ENCODE peak calls at places on chromosomes 3 and 15, in four cellular contexts. One of them, this sample, is unnamed.

GRCh38 chr3:114714237-114714636 is 420.4 kb downstream of the TIGIT start:
- DNase-seq in CD8-positive, alpha-beta T cell: no peak
- DNase-seq in brain microvascular endothelial cell: no peak
- DNase-seq in astrocyte of the spinal cord: no peak
- DNase-seq in this sample: no peak

GRCh38 chr15:101676965-101677364 is 24.8 kb upstream of the TM2D3 start:
- DNase-seq in CD8-positive, alpha-beta T cell: no peak
- DNase-seq in brain microvascular endothelial cell: no peak
- DNase-seq in astrocyte of the spinal cord: peak
- DNase-seq in this sample: no peak

GRCh38 chr3:123130079-123130726 is 63.4 kb downstream of the PDIA5 start:
- DNase-seq in CD8-positive, alpha-beta T cell: no peak
- DNase-seq in brain microvascular endothelial cell: no peak
- DNase-seq in astrocyte of the spinal cord: no peak
- DNase-seq in this sample: no peak

GRCh38 chr3:38115645-38116427 is 21.1 kb downstream of the ACAA1 start:
- DNase-seq in CD8-positive, alpha-beta T cell: no peak
- DNase-seq in brain microvascular endothelial cell: no peak
- DNase-seq in astrocyte of the spinal cord: no peak
- DNase-seq in this sample: no peak

GRCh38 chr3:53721187-53721946 is 124.9 kb downstream of the CHDH start:
- DNase-seq in CD8-positive, alpha-beta T cell: no peak
- DNase-seq in brain microvascular endothelial cell: peak
- DNase-seq in astrocyte of the spinal cord: peak
- DNase-seq in this sample: no peak

GRCh38 chr3:24128195-24129005 is 183.3 kb downstream of the NR1D2 start:
- DNase-seq in CD8-positive, alpha-beta T cell: no peak
- DNase-seq in brain microvascular endothelial cell: no peak
- DNase-seq in astrocyte of the spinal cord: peak
- DNase-seq in this sample: no peak

GRCh38 chr15:89127054-89127702 is 38.9 kb downstream of the ABHD2 start:
- DNase-seq in CD8-positive, alpha-beta T cell: no peak
- DNase-seq in brain microvascular endothelial cell: no peak
- DNase-seq in astrocyte of the spinal cord: no peak
- DNase-seq in this sample: no peak

GRCh38 chr3:9514956-9515355 is 38.7 kb downstream of the LHFPL4 start:
- DNase-seq in CD8-positive, alpha-beta T cell: no peak
- DNase-seq in brain microvascular endothelial cell: no peak
- DNase-seq in astrocyte of the spinal cord: no peak
- DNase-seq in this sample: no peak

DNA sequence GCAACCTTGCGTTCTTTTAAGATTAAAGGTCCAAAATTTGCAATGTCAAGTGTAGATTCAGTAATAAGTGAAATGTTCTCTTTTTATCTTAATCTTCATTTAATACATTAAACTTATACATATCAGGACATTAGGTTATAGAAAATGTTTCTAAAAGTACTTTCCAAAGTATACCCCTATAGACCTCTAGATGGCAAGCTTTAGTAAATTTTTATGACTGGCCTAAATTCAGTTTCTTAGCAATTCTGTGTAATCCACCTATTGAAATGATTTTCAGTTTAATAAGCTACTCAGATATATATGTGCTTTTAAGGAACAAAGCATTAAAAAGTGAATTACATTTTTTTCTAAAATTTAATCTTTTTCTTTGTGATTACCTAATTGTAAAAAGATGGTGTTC is 342.2 kb downstream of the GBE1 start:
- DNase-seq in CD8-positive, alpha-beta T cell: no peak
- DNase-seq in brain microvascular endothelial cell: no peak
- DNase-seq in astrocyte of the spinal cord: peak
- DNase-seq in this sample: no peak
- TF ChIP-seq CTCF in CD8-positive, alpha-beta T cell: no peak
- TF ChIP-seq CTCF in brain microvascular endothelial cell: peak
- TF ChIP-seq CTCF in astrocyte of the spinal cord: peak
- TF ChIP-seq CTCF in this sample: no peak

GRCh38 chr3:84318273-84318809 is 640.4 kb upstream of the CADM2 start:
- DNase-seq in CD8-positive, alpha-beta T cell: no peak
- DNase-seq in brain microvascular endothelial cell: no peak
- DNase-seq in astrocyte of the spinal cord: peak
- DNase-seq in this sample: no peak
- TF ChIP-seq CTCF in CD8-positive, alpha-beta T cell: no peak
- TF ChIP-seq CTCF in brain microvascular endothelial cell: no peak
- TF ChIP-seq CTCF in astrocyte of the spinal cord: no peak
- TF ChIP-seq CTCF in this sample: no peak

GRCh38 chr3:52509753-52510328 is 14.7 kb downstream of the STAB1 start:
- DNase-seq in CD8-positive, alpha-beta T cell: no peak
- DNase-seq in brain microvascular endothelial cell: no peak
- DNase-seq in astrocyte of the spinal cord: no peak
- DNase-seq in this sample: no peak
- TF ChIP-seq CTCF in CD8-positive, alpha-beta T cell: no peak
- TF ChIP-seq CTCF in brain microvascular endothelial cell: no peak
- TF ChIP-seq CTCF in astrocyte of the spinal cord: no peak
- TF ChIP-seq CTCF in this sample: no peak

GRCh38 chr3:42517143-42517542 is 14.7 kb downstream of the VIPR1 start:
- DNase-seq in CD8-positive, alpha-beta T cell: no peak
- DNase-seq in brain microvascular endothelial cell: no peak
- DNase-seq in astrocyte of the spinal cord: no peak
- DNase-seq in this sample: no peak

GRCh38 chr3:42519568-42519962 is 17.1 kb downstream of the VIPR1 start:
- DNase-seq in CD8-positive, alpha-beta T cell: no peak
- DNase-seq in brain microvascular endothelial cell: no peak
- DNase-seq in astrocyte of the spinal cord: no peak
- DNase-seq in this sample: no peak

GRCh38 chr3:42520336-42520735 is 17.9 kb downstream of the VIPR1 start:
- DNase-seq in CD8-positive, alpha-beta T cell: no peak
- DNase-seq in brain microvascular endothelial cell: no peak
- DNase-seq in astrocyte of the spinal cord: no peak
- DNase-seq in this sample: no peak

GRCh38 chr3:42520906-42521305 is 18.5 kb downstream of the VIPR1 start:
- DNase-seq in CD8-positive, alpha-beta T cell: no peak
- DNase-seq in brain microvascular endothelial cell: no peak
- DNase-seq in astrocyte of the spinal cord: no peak
- DNase-seq in this sample: no peak

DNA sequence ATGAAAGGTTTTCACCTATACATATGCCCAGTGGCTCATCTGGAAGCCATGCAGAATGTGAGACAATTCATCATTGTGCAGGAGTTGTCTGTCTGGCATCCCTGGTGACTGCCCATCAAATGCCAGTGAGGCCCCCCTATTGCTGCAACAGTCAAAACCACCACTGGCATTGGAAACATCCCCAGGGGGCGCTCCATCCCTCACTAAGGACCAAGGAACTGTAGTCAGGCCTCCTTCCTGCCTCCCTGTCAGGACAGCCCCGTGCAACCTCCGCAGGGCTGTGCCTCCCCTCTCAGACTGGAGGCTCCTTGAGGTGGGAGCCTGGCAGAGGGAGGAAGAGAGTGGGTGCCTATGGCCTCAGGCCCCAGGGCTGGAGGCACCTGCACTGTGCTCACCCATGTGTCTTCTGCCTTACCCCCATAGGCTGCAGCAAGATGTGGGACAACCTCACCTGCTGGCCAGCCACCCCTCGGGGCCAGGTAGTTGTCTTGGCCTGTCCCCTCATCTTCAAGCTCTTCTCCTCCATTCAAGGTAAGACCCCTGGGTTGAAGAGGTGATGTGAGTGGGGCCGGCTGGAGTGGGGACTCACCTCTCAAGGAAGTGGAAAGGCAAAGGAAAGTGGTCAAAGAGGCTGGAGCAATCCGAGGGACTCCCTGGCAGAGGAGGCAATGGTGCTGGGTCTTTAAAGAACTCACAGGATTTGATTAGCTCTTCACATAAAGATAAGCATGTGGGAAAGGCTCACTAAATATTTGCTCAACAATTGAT is 16.5 kb downstream of the VIPR1 start:
- DNase-seq in CD8-positive, alpha-beta T cell: peak
- DNase-seq in brain microvascular endothelial cell: no peak
- DNase-seq in astrocyte of the spinal cord: no peak
- DNase-seq in this sample: no peak
- TF ChIP-seq CTCF in CD8-positive, alpha-beta T cell: peak
- TF ChIP-seq CTCF in brain microvascular endothelial cell: peak
- TF ChIP-seq CTCF in astrocyte of the spinal cord: peak
- TF ChIP-seq CTCF in this sample: no peak

DNA sequence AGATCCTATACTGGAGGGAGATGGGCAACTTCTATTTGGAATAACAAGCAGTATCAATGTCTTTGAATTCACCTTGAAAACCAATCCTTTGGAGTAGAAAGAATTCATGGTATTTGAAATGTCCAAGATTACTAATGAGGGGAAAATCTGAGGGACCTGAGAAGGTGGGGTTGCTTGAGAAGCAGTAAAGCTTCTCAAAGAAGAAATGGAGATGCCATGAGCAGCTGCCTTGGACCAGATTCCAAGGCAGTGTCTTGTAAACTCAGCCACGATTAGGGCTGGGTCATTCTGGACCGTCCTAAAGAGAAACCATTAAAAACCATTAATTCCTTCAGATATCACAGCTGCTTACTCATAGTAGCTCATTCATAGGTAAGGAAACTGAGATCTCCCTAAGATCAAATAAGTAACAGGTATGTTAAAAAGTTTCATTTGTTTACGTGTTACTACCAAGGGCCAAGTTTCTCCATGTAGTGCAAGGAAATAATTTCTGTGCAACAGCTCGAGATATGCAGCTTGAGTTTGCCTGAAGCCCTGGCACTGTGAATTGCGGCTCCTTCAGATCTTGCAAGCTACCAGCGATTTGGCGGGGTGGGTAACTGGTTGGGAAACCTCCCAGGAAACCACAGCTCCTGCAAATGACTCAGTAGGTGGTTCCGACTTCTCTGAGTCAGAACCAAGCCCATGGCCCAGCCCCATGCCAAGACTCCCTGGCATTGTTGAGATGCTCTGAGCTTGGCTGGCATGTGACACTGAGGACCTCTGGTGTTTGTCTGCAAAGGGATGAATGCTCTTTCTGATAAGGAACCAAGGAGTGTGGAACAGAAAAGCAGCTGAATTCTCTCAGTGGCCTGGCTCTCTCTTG is 296.8 kb downstream of the RORA start:
- DNase-seq in CD8-positive, alpha-beta T cell: peak
- DNase-seq in brain microvascular endothelial cell: no peak
- DNase-seq in astrocyte of the spinal cord: peak
- DNase-seq in this sample: no peak
- TF ChIP-seq CTCF in CD8-positive, alpha-beta T cell: no peak
- TF ChIP-seq CTCF in brain microvascular endothelial cell: peak
- TF ChIP-seq CTCF in astrocyte of the spinal cord: peak
- TF ChIP-seq CTCF in this sample: no peak

GRCh38 chr3:89946863-89947262 is 839.4 kb downstream of the EPHA3 start:
- DNase-seq in CD8-positive, alpha-beta T cell: no peak
- DNase-seq in brain microvascular endothelial cell: no peak
- DNase-seq in astrocyte of the spinal cord: no peak
- DNase-seq in this sample: no peak

GRCh38 chr3:89950772-89951171 is 843.4 kb downstream of the EPHA3 start:
- DNase-seq in CD8-positive, alpha-beta T cell: no peak
- DNase-seq in brain microvascular endothelial cell: no peak
- DNase-seq in astrocyte of the spinal cord: no peak
- DNase-seq in this sample: no peak

GRCh38 chr3:89948008-89948407 is 840.6 kb downstream of the EPHA3 start:
- DNase-seq in CD8-positive, alpha-beta T cell: no peak
- DNase-seq in brain microvascular endothelial cell: no peak
- DNase-seq in astrocyte of the spinal cord: no peak
- DNase-seq in this sample: no peak

GRCh38 chr3:89947357-89947954 is 840.0 kb downstream of the EPHA3 start:
- DNase-seq in CD8-positive, alpha-beta T cell: no peak
- DNase-seq in brain microvascular endothelial cell: no peak
- DNase-seq in astrocyte of the spinal cord: no peak
- DNase-seq in this sample: no peak
- TF ChIP-seq CTCF in CD8-positive, alpha-beta T cell: no peak
- TF ChIP-seq CTCF in brain microvascular endothelial cell: no peak
- TF ChIP-seq CTCF in astrocyte of the spinal cord: no peak
- TF ChIP-seq CTCF in this sample: no peak

DNA sequence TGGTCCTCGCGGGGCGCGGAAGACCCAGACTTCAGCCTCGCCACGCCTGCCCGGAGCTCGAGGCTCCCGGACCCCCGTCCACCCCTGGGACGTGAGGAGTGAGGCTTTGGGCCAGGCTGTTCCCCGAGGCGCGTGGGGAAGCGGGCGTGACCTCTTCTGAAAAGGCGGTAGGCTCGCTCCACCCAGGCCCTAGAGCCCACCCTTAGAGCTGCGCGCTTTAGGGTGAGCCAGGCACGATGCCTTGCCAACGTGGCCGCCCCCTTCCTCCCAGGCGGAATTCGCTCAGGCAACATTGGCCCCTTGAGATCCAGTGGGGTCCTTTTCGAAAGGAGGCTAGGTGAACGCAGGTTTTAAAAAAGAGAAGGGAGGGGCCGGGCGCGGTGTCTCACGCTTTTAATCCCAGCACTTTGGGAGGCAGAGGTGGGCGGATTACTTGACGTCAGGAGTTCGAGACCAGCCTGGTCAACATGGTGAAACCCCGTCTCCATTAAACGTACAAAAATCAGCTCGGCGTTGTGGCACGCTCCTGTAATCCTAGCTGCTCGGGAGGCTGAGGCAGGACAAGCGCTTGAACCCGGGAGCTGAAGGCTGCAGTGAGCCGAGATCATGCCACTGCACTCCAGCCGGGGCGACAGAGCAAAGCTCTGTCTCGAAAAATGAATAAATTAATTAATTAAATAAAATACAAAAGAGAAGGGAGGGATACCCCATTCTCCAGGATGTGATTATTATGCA is 896 bp upstream of the RPP25 start:
- DNase-seq in CD8-positive, alpha-beta T cell: no peak
- DNase-seq in brain microvascular endothelial cell: no peak
- DNase-seq in astrocyte of the spinal cord: no peak
- DNase-seq in this sample: no peak
- TF ChIP-seq CTCF in CD8-positive, alpha-beta T cell: no peak
- TF ChIP-seq CTCF in brain microvascular endothelial cell: no peak
- TF ChIP-seq CTCF in astrocyte of the spinal cord: no peak
- TF ChIP-seq CTCF in this sample: no peak

GRCh38 chr15:83694538-83694937 is 40.6 kb downstream of the ADAMTSL3 start:
- DNase-seq in CD8-positive, alpha-beta T cell: no peak
- DNase-seq in brain microvascular endothelial cell: no peak
- DNase-seq in astrocyte of the spinal cord: no peak
- DNase-seq in this sample: no peak

GRCh38 chr15:83692820-83693581 is 39.1 kb downstream of the ADAMTSL3 start:
- DNase-seq in CD8-positive, alpha-beta T cell: no peak
- DNase-seq in brain microvascular endothelial cell: no peak
- DNase-seq in astrocyte of the spinal cord: no peak
- DNase-seq in this sample: no peak

GRCh38 chr15:83695246-83695645 is 41.3 kb downstream of the ADAMTSL3 start:
- DNase-seq in CD8-positive, alpha-beta T cell: no peak
- DNase-seq in brain microvascular endothelial cell: no peak
- DNase-seq in astrocyte of the spinal cord: no peak
- DNase-seq in this sample: no peak

GRCh38 chr15:83695901-83696425 is 42.0 kb downstream of the ADAMTSL3 start:
- DNase-seq in CD8-positive, alpha-beta T cell: no peak
- DNase-seq in brain microvascular endothelial cell: no peak
- DNase-seq in astrocyte of the spinal cord: no peak
- DNase-seq in this sample: no peak

DNA sequence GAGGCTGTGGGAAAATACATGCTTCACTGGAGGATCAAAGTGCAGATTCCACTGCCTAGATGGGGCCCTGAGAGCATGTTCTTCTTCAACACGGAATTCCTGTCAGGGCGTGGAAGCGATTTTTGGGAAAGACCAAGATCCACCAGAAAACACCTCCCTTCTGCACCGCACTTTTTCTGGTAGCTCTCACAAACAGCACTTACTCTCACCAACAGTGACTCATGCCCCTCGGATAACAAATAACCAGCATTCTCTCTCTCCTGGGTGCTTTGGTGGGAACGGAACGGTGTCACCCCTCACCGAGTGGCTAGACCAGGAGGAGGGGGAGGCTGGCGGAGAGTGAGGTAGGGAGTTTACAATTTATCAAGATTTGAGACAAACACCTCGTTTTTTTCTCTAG is 40.1 kb downstream of the ADAMTSL3 start:
- DNase-seq in CD8-positive, alpha-beta T cell: no peak
- DNase-seq in brain microvascular endothelial cell: peak
- DNase-seq in astrocyte of the spinal cord: peak
- DNase-seq in this sample: no peak
- TF ChIP-seq CTCF in CD8-positive, alpha-beta T cell: no peak
- TF ChIP-seq CTCF in brain microvascular endothelial cell: no peak
- TF ChIP-seq CTCF in astrocyte of the spinal cord: no peak
- TF ChIP-seq CTCF in this sample: no peak

This sample was measured in natural killer cell.